ENCODE peak calls at places on chromosome 13, in six cellular contexts. E is H54, H is body of pancreas, R is stomach, Z is uterus, J is NB4. U is an unnamed sample.
A peak's percentile ranks its signal among the peaks of the same experiment; 100 is the strongest.

GRCh38 chr13:110233181-110233641 is 73.7 kb downstream of the COL4A1 start:
- DNase-seq in E (no peak), H (no peak), R (no peak), Z (peak; percentile 61), J (no peak), U (no peak)

GRCh38 chr13:109971745-109972090 is 185.3 kb upstream of the IRS2 start:
- DNase-seq in E (no peak), H (no peak), R (no peak), Z (no peak), J (no peak), U (no peak)

GRCh38 chr13:113793718-113794085 is 34.7 kb downstream of the TMEM255B start:
- DNase-seq in E (no peak), H (no peak), R (no peak), Z (no peak), J (no peak), U (no peak)

GRCh38 chr13:39712626-39713025 is 57.2 kb downstream of the COG6 start:
- DNase-seq in E (no peak), H (no peak), R (no peak), Z (no peak), J (no peak), U (no peak)

GRCh38 chr13:112708560-112709240 is 18.9 kb downstream of the ATP11A start:
- DNase-seq in E (no peak), H (no peak), R (no peak), Z (no peak), J (no peak), U (no peak)

GRCh38 chr13:74256969-74257368 is 122.8 kb upstream of the KLF12 start:
- DNase-seq in E (no peak), H (no peak), R (no peak), Z (no peak), J (no peak), U (no peak)

GRCh38 chr13:28606466-28606865 is 52.5 kb upstream of the POMP start:
- DNase-seq in E (no peak), H (no peak), R (no peak), Z (no peak), J (no peak), U (no peak)

GRCh38 chr13:76481738-76482137 is 404.5 kb downstream of the KCTD12 start:
- DNase-seq in E (no peak), H (no peak), R (no peak), Z (no peak), J (no peak), U (no peak)

GRCh38 chr13:29411493-29411892 is 184.0 kb downstream of the SLC7A1 start:
- DNase-seq in E (no peak), H (no peak), R (no peak), Z (no peak), J (no peak), U (no peak)

GRCh38 chr13:22761709-22762108 is 419.1 kb upstream of the SGCG start:
- DNase-seq in E (no peak), H (no peak), R (no peak), Z (no peak), J (no peak), U (no peak)

GRCh38 chr13:66400292-66400691 is 829.8 kb downstream of the PCDH9 start:
- DNase-seq in E (no peak), H (no peak), R (no peak), Z (no peak), J (no peak), U (no peak)

GRCh38 chr13:101303512-101303911 is 112.8 kb downstream of the NALCN start:
- DNase-seq in E (no peak), H (no peak), R (no peak), Z (no peak), J (peak; percentile 8), U (no peak)

GRCh38 chr13:102903659-102904407 is 58.0 kb downstream of the ERCC5 start:
- DNase-seq in E (no peak), H (no peak), R (no peak), Z (no peak), J (peak; percentile 30), U (no peak)

GRCh38 chr13:67225252-67226159 is 4.6 kb downstream of the PCDH9 start:
- DNase-seq in E (no peak), H (no peak), R (no peak), Z (no peak), J (no peak), U (no peak)

GRCh38 chr13:55816976-55817601 is 1323.6 kb upstream of the PRR20A start:
- DNase-seq in E (no peak), H (no peak), R (no peak), Z (no peak), J (no peak), U (no peak)

GRCh38 chr13:52845334-52845761 is 3.1 kb downstream of the PCDH8 start:
- DNase-seq in E (no peak), H (no peak), R (no peak), Z (no peak), J (peak; percentile 9), U (no peak)

GRCh38 chr13:38993381-38993780 is 2.8 kb upstream of the STOML3 start:
- DNase-seq in E (no peak), H (no peak), R (no peak), Z (no peak), J (no peak), U (no peak)

GRCh38 chr13:114108141-114108761 is 24.2 kb downstream of the RASA3 start:
- DNase-seq in E (no peak), H (no peak), R (no peak), Z (peak; percentile 13), J (no peak), U (no peak)

GRCh38 chr13:99991013-99991805 is 9.6 kb downstream of the ZIC2 start:
- DNase-seq in E (no peak), H (no peak), R (no peak), Z (no peak), J (no peak), U (no peak)

GRCh38 chr13:49400755-49401659 is 42.9 kb downstream of the CAB39L start:
- DNase-seq in E (no peak), H (peak; percentile 40), R (peak; percentile 45), Z (peak; percentile 21), J (peak; percentile 17), U (no peak)

GRCh38 chr13:114324334-114324733 is 10.0 kb downstream of the CHAMP1 start:
- DNase-seq in E (no peak), H (no peak), R (no peak), Z (no peak), J (no peak), U (no peak)

GRCh38 chr13:23018143-23018542 is 162.6 kb upstream of the SGCG start:
- DNase-seq in E (no peak), H (no peak), R (no peak), Z (no peak), J (no peak), U (no peak)

GRCh38 chr13:25372275-25373081 is 704 bp downstream of the ATP8A2 start:
- DNase-seq in E (no peak), H (no peak), R (no peak), Z (no peak), J (no peak), U (no peak)

GRCh38 chr13:32804673-32805260 is 211.5 kb upstream of the KL start:
- DNase-seq in E (no peak), H (no peak), R (no peak), Z (no peak), J (no peak), U (no peak)

GRCh38 chr13:75226755-75227435 is 255.1 kb downstream of the TBC1D4 start:
- DNase-seq in E (peak; percentile 44), H (no peak), R (no peak), Z (no peak), J (peak; percentile 79), U (no peak)

GRCh38 chr13:97884707-97885468 is 68.6 kb upstream of the IPO5 start:
- DNase-seq in E (no peak), H (no peak), R (no peak), Z (no peak), J (no peak), U (no peak)
- TF ChIP-seq POLR2A in E (no peak), H (no peak), R (no peak), Z (no peak), J (no peak), U (no peak)

DNA sequence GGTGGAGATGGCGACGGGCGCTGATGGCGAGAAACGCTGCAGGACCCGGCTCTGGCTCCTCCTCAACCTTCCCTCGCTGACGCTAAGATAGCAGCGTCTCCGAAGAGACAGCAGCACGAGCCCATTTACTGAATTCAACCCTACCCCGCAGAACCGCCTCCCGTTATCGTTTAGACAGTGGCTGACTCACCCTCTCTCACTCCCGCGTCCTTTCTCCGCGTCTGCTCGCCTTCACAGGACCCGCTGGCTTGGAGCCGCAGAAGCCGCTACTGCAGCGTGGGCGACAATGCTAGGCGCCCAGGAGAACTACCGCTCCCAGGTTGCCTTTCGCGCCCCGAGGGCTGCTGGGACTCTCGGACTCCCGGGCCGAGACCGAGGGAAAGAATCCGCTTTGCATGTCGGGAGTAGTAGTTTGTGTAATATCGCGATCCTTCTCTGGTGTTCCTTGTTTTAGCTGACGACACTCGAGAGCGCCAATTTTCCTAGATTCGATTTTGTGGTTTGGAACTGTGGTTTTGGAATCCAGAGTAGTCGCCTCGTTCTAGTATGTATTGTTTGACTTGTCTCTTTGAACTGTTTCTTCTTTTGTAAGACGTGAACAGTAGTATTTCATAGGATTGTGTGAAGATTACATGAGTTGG is at the start of gene KBTBD6:
- DNase-seq in E (peak; percentile 58), H (peak; percentile 95), R (peak; percentile 95), Z (peak; percentile 95), J (peak; percentile 99), U (peak; percentile 71)
- TF ChIP-seq POLR2A in E (peak; percentile 71), H (peak; percentile 78), R (no peak), Z (peak; percentile 59), J (peak; percentile 94), U (peak; percentile 64)

DNA sequence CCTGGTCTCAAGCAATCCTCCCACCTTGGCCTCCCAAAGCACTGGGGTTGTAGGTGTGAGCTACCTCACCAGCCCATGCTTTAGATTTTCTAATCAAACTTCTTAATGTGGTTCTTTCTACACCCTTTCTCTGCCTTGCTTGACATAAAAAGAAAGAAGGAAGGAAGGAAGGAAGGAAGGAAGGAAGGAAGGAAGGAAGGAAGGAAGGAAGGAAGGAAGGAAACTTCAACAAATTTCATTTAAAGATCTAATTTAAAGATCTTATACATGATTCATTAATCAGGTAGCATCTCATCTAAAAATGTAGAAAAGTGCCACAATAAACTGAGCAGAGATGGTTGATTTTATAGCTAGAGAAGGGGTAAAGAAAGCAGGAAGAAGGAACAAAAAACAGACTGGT is 215.0 kb downstream of the DIAPH3 start:
- DNase-seq in E (no peak), H (no peak), R (no peak), Z (no peak), J (no peak), U (no peak)
- TF ChIP-seq POLR2A in E (no peak), H (no peak), R (no peak), Z (no peak), J (no peak), U (no peak)

DNA sequence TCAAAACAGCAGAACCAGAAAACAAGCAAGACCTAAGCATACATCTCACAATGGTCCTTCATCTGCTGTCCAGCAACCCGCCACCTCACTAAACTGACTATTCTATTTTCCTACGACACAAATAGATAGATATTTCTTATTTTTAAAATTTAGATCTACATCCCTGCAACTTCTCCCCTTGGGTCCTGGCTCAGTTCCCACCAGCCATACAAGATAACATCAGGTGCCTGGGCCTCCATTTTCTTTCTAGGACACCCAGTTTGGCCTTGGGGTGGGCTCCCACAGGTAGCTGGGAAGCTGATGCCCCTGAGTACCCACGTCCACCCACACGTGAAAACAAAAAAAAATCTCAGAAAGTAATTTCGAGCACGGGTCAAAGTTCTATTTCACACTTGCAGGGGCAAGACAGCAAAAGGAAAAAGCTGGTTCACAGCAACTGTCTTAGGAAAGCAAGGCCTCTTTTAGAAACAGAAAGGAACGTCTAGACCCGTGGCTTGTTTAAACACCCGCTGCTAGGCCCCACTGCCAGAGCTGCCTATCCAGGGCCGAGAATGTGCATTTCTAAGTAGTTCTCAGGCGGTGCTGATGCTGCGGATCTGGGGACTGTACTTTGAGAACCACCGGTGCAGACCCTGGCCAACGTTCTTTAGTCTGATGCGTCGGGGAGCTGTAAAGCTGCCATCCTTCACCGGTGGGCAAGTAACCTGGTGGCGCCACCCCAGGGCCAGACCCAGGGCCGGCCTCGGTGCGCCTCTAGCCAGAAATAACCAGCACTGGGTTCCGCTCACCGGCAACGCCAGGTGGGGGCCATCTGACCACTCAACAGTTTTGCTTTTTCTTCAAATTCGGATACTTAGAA is 47.3 kb downstream of the TGDS start:
- DNase-seq in E (peak; percentile 21), H (peak; percentile 53), R (peak; percentile 32), Z (peak; percentile 53), J (no peak), U (no peak)
- TF ChIP-seq POLR2A in E (no peak), H (no peak), R (no peak), Z (no peak), J (no peak), U (no peak)